ENCODE peak calls at places on chromosome 2, in eight cellular contexts. F is IMR-90, S is mesenchymal stem cell, D is tibial nerve, J is OCI-LY7, W is mammary epithelial cell, X is psoas muscle, Q is breast epithelium. C is an unnamed sample. For H3K4me1, the result is how much of the 10 kb centered on the place peaks cover.

GRCh38 chr2:180979086-180979934 is 1.1 kb upstream of the UBE2E3 start:
- DNase-seq in W (peak), S (peak), F (peak), X (no peak), D (peak), J (peak), Q (no peak), C (no peak)

GRCh38 chr2:16508061-16508851 is 157.4 kb downstream of the CYRIA start:
- DNase-seq in F (no peak), J (no peak), Q (no peak), S (peak), D (no peak), W (peak), X (peak), C (peak)

GRCh38 chr2:134359367-134360081 is 105.7 kb downstream of the MGAT5 start:
- DNase-seq in F (peak), X (no peak), D (no peak), Q (no peak), S (peak), J (no peak), W (peak), C (no peak)

GRCh38 chr2:132270981-132271546 is 109.3 kb upstream of the ANKRD30BL start:
- DNase-seq in J (no peak), W (no peak), X (no peak), F (no peak), D (no peak), Q (no peak), S (no peak), C (no peak)

GRCh38 chr2:148065936-148066335 is 45.0 kb downstream of the MBD5 start:
- DNase-seq in Q (no peak), J (no peak), S (no peak), W (no peak), X (no peak), D (no peak), F (no peak), C (no peak)

GRCh38 chr2:138395565-138396306 is 105.8 kb upstream of the SPOPL start:
- DNase-seq in J (no peak), D (no peak), S (peak), X (no peak), W (peak), F (peak), Q (no peak), C (peak)

GRCh38 chr2:61775956-61776570 is 77.8 kb downstream of the FAM161A start:
- DNase-seq in D (no peak), F (no peak), Q (no peak), J (peak), W (no peak), S (no peak), X (no peak), C (no peak)

GRCh38 chr2:156826342-156826933 is 390.3 kb downstream of the GPD2 start:
- DNase-seq in J (no peak), F (peak), X (no peak), Q (no peak), S (peak), W (peak), D (no peak), C (no peak)

GRCh38 chr2:183123959-183124221 is 353 bp upstream of the NUP35 start:
- DNase-seq in J (no peak), F (no peak), D (no peak), W (no peak), S (no peak), Q (no peak), X (no peak), C (no peak)

GRCh38 chr2:117948585-117948984 is 65.3 kb downstream of the CCDC93 start:
- DNase-seq in Q (no peak), F (no peak), S (no peak), X (no peak), W (no peak), D (no peak), J (peak), C (no peak)

GRCh38 chr2:120820263-120820884 is 84.7 kb downstream of the GLI2 start:
- DNase-seq in Q (no peak), W (no peak), S (peak), D (no peak), J (no peak), X (no peak), F (peak), C (no peak)

GRCh38 chr2:160221391-160222276 is 21.6 kb upstream of the ITGB6 start:
- DNase-seq in X (peak), F (peak), S (peak), Q (peak), D (no peak), J (no peak), W (peak), C (peak)

GRCh38 chr2:150485871-150486538 is 1.5 kb downstream of the RND3 start:
- DNase-seq in J (no peak), S (peak), X (peak), Q (peak), F (peak), W (peak), D (peak), C (peak)

GRCh38 chr2:199379251-199379650 is 78.5 kb downstream of the SATB2 start:
- DNase-seq in S (peak), Q (no peak), J (no peak), X (no peak), D (no peak), F (peak), W (peak), C (no peak)

GRCh38 chr2:69062307-69062706 is 49.3 kb downstream of the ANTXR1 start:
- DNase-seq in W (no peak), X (no peak), S (no peak), F (no peak), D (no peak), J (no peak), Q (no peak), C (no peak)

GRCh38 chr2:8502316-8502715 is 179.5 kb upstream of the ID2 start:
- DNase-seq in F (no peak), Q (no peak), S (no peak), D (no peak), W (no peak), X (no peak), J (no peak), C (no peak)

GRCh38 chr2:115083711-115084110 is 641.3 kb downstream of the DPP10 start:
- DNase-seq in X (no peak), F (no peak), Q (no peak), J (no peak), D (no peak), S (no peak), W (no peak), C (no peak)

GRCh38 chr2:27715318-27716165 is 51.9 kb downstream of the SLC4A1AP start:
- DNase-seq in S (peak), J (no peak), Q (no peak), D (no peak), W (no peak), F (peak), X (peak), C (peak)

GRCh38 chr2:174842496-174842895 is 78.2 kb upstream of the CHRNA1 start:
- DNase-seq in F (no peak), J (no peak), D (no peak), W (no peak), Q (no peak), X (no peak), S (no peak), C (no peak)

GRCh38 chr2:215435261-215435808 is 533 bp downstream of the FN1 start:
- DNase-seq in W (no peak), Q (no peak), S (no peak), F (no peak), D (no peak), J (no peak), X (peak), C (peak)

GRCh38 chr2:54629914-54630609 is 93.4 kb upstream of the EML6 start:
- DNase-seq in F (peak), Q (no peak), D (peak), J (no peak), S (peak), X (peak), W (peak), C (peak)

GRCh38 chr2:144834954-144835633 is 315.2 kb upstream of the ZEB2 start:
- DNase-seq in X (peak), Q (no peak), S (peak), D (peak), F (peak), J (no peak), W (peak), C (peak)

GRCh38 chr2:196170681-196171247 is 614 bp downstream of the STK17B start:
- DNase-seq in X (peak), S (peak), J (peak), D (no peak), W (peak), F (peak), Q (peak), C (peak)

GRCh38 chr2:60478660-60479059 is 74.8 kb downstream of the BCL11A start:
- DNase-seq in Q (no peak), F (no peak), J (no peak), S (no peak), W (no peak), X (no peak), D (no peak), C (no peak)

DNA sequence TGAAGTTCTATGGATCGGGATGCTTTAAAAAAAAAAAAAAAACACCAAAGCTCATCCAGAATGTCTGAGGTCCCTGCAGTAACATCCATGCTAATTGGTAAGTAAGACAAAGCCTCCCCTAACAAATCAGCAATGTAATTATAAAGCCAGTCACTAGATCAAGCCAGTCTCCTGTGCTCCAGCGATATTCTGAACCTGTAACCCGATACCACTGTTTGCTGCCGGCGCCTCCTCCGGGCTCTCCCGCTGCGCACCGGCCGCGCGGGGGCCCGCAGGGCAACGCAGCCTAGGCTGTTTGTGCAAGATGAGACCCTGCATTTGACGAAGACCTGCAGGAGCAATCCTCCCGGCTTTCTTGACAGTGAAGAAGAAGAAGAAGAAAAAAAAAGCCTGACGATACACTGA is 8.7 kb downstream of the SERTAD2 start:
- DNase-seq in J (peak), X (no peak), S (peak), F (peak), D (peak), Q (no peak), W (peak), C (peak)
- H3K4me1 ChIP-seq in J (half or more), X (half or more), S (under half), F (under half), D (half or more), Q (under half), W (half or more), C (under half)

DNA sequence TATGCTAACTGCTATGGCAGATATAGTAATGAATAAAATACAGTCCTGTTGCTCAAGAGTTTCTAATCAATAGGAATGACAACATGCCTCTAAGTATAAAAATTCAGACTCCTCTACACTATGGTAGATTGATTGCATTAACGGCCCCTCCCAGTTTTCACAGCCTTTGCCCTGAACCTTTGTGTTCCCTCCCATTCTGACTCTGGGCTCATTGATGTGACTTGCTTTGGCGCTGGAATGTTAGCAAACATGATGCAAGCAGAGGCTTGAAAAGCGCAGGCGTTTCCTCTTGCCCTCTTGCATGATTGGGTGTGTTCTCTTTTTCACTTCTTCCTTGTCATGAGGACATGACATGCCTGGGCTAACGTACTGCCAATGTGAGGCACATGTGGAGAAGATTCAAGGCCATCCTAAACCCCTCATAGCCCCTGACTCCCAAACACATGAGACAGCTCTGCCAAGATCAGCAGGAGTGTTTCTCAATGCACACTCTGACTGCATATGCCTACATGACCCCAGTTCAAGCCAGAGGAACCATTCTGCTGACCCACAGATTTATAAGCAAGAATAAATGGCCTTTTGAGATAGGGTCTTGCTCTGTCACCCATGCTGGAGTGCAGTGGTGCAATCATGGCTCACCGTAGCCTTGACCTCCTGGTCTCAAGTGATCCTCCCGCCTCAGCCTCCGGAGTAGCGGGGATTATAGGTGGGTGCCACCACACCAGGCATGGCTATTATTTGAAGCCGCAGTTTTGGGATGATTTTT is 49.7 kb upstream of the CD28 start:
- DNase-seq in Q (no peak), X (no peak), S (peak), D (peak), J (peak), W (peak), F (peak), C (peak)
- H3K27ac ChIP-seq in Q (peak), X (no peak), S (no peak), D (peak), J (peak), W (peak), F (no peak), C (peak)

DNA sequence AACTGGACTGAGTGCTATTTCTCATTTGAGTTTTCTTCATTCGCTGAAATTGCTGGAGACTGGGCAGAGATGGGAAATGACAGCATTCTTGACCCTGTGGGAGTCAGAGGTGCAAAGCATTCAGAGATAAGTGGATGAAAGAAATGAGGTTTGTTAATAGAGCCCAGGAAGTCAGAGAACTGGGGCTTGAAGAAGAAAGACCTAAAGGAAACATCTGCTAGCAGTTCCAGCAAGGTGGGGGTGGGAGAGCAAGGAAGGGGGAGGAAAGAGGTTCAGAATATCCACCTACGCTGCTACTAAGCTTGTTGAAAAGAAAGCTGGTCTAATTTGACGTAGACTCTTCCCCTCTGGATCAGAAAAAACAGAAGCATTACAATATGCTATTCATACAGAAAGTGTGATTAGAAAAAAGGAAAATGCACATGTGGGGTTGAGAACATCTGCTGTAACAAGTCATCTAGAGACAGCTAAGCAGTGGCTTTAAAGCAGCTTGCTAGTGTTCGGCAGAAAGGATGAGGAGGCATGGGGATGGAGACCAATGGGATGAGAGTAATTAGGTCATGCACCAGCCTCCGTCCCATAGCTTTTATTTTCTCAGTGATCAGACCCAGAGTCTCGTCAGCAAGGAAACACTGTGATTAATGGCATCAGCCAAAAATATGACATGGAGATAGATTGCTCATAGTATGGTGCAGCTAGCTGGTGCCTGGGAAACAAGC is 29.7 kb downstream of the NAB1 start:
- DNase-seq in S (peak), W (no peak), D (no peak), X (no peak), Q (no peak), J (no peak), F (peak), C (no peak)
- H3K4me1 ChIP-seq in S (under half), W (under half), D (under half), X (under half), Q (under half), J (under half), F (under half), C (under half)

GRCh38 chr2:189083088-189083487 is 96.5 kb downstream of the COL5A2 start:
- DNase-seq in X (no peak), S (no peak), J (no peak), D (no peak), W (no peak), Q (no peak), F (no peak), C (no peak)

GRCh38 chr2:189092936-189093335 is 86.6 kb downstream of the COL5A2 start:
- DNase-seq in S (no peak), Q (no peak), J (no peak), F (peak), W (no peak), X (peak), D (peak), C (peak)

GRCh38 chr2:189091253-189091652 is 88.3 kb downstream of the COL5A2 start:
- DNase-seq in D (no peak), F (peak), Q (no peak), X (no peak), J (no peak), W (no peak), S (no peak), C (no peak)

GRCh38 chr2:189086710-189087109 is 92.9 kb downstream of the COL5A2 start:
- DNase-seq in S (peak), W (no peak), J (no peak), D (no peak), X (no peak), Q (no peak), F (peak), C (no peak)

DNA sequence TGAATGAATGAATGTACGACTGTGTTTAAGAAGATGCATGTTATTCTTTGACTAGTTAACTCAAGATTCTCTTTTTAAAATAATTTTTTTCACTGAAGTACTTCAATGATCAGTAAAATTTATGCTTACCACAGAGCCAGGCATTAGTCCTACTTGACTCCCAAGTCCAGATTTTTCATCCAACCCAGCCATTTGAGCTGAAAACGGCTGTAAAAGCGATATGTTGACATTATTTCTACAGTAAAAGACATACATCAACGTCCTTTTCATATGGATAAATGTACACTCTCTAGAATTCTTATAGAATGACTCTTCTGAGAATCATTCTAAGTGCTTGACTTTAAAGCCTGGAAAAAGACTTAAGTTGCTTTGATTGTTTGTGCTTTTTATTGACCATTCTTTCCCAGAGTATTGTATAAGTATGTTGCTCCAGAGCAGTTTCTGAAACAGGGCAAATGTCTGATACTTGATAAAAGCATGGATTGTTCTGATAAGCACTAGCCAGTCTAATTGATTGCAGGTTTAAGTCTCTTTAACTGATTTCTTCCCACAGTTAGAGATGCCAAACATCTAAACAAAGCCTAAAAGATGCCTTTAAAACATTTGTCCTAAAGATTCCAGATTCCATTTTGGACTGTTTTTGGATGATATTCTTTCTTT is 90.9 kb downstream of the COL5A2 start:
- DNase-seq in D (no peak), Q (no peak), F (peak), S (peak), J (no peak), W (no peak), X (no peak), C (no peak)
- H3K27ac ChIP-seq in D (no peak), Q (no peak), F (peak), S (no peak), J (no peak), W (no peak), X (no peak), C (no peak)

GRCh38 chr2:10340593-10340975 is 37.9 kb downstream of the HPCAL1 start:
- DNase-seq in J (no peak), D (no peak), F (no peak), X (no peak), S (no peak), Q (no peak), W (no peak), C (no peak)

GRCh38 chr2:10341193-10341592 is 38.5 kb downstream of the HPCAL1 start:
- DNase-seq in Q (no peak), D (no peak), S (no peak), J (no peak), X (no peak), F (no peak), W (no peak), C (no peak)

GRCh38 chr2:10343658-10344057 is 41.0 kb downstream of the HPCAL1 start:
- DNase-seq in F (no peak), X (no peak), J (no peak), Q (no peak), W (no peak), S (no peak), D (no peak), C (no peak)

GRCh38 chr2:10343191-10343590 is 40.5 kb downstream of the HPCAL1 start:
- DNase-seq in F (no peak), J (no peak), X (no peak), Q (no peak), D (no peak), W (no peak), S (no peak), C (no peak)

DNA sequence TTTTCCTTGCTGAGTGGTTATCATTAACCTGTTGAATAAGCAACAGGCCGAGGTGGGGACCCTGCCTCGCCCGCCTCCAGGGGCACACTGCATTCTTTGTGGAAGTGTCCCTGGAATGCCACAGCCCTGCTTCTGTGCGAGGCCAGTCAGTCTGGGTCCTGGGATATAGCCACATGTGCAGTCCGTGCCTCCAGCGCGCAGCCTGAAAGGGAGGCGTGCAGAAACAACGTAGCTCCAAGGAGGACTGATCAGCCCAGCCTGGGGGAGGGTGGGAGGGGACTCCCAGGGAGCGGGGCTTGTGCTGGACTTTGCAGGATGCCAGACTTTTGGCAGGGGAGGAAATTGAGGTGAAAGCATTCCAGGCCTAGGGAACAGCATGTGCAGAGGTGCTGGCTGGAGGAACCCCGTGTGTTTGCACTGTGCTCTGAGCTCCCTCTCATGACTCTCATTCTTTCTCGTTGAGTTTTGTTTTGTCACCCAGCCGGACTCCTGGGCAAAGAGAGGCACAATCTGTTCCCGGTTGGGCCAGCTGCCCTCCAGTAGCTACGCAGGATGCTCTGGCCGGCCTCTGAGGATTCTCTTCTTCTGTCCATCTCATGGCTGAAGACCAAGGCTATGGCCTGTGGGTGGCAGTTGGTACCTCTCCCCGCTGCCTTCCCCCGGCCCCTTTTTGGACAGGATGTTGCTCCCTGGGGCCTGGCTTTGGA is 39.7 kb downstream of the HPCAL1 start:
- DNase-seq in W (no peak), D (no peak), X (no peak), J (no peak), F (no peak), Q (no peak), S (no peak), C (no peak)
- H3K4me1 ChIP-seq in W (under half), D (under half), X (under half), J (under half), F (under half), Q (under half), S (under half), C (under half)

GRCh38 chr2:216568563-216568962 is 64.7 kb upstream of the IGFBP2 start:
- DNase-seq in J (no peak), Q (no peak), X (no peak), W (no peak), F (no peak), S (no peak), D (no peak), C (no peak)
- H3K27ac ChIP-seq in J (no peak), Q (no peak), X (no peak), W (no peak), F (no peak), S (no peak), D (no peak), C (no peak)